ENCODE peak calls at places on chromosomes 1 and 21, in six cellular contexts. L is AG04449, D is progenitor cell of endocrine pancreas, J is prostate gland, O is AG09319, V is RWPE1. G is an unnamed sample.

GRCh38 chr1:17692645-17693044 is 62.5 kb upstream of the ACTL8 start:
- DNase-seq in J (no peak), O (no peak), V (no peak), L (no peak), D (no peak), G (no peak)

GRCh38 chr1:200139661-200140250 is 112.2 kb downstream of the NR5A2 start:
- DNase-seq in J (no peak), V (peak), O (no peak), D (no peak), L (peak), G (no peak)

GRCh38 chr1:201760516-201760915 is 68.4 kb upstream of the IPO9 start:
- DNase-seq in V (no peak), J (no peak), L (no peak), D (no peak), O (no peak), G (no peak)

GRCh38 chr1:42146916-42147320 is 6.3 kb upstream of the GUCA2B start:
- DNase-seq in L (no peak), D (peak), V (peak), O (no peak), J (peak), G (peak)

GRCh38 chr1:201115390-201115937 is 3.2 kb upstream of the CACNA1S start:
- DNase-seq in V (no peak), O (no peak), J (no peak), D (no peak), L (no peak), G (no peak)

GRCh38 chr1:243513726-243514491 is 258.1 kb downstream of the SDCCAG8 start:
- DNase-seq in L (no peak), V (no peak), D (no peak), O (no peak), J (no peak), G (no peak)

GRCh38 chr1:221487781-221488520 is 253.9 kb downstream of the DUSP10 start:
- DNase-seq in V (peak), D (no peak), O (peak), J (no peak), L (peak), G (no peak)

GRCh38 chr1:74356493-74356892 is 121.3 kb downstream of the TNNI3K start:
- DNase-seq in L (peak), O (no peak), J (no peak), D (no peak), V (no peak), G (no peak)

GRCh38 chr1:204171751-204172178 is 5.6 kb upstream of the REN start:
- DNase-seq in J (no peak), O (no peak), D (no peak), L (no peak), V (peak), G (no peak)

GRCh38 chr1:216310776-216311175 is 112.5 kb downstream of the USH2A start:
- DNase-seq in V (peak), L (no peak), J (no peak), D (no peak), O (peak), G (peak)

GRCh38 chr21:28972398-28972797 is 20.3 kb downstream of the LTN1 start:
- DNase-seq in O (no peak), D (no peak), J (no peak), V (no peak), L (no peak), G (no peak)

GRCh38 chr1:74641876-74642275 is 31.7 kb downstream of the ERICH3 start:
- DNase-seq in O (no peak), J (no peak), L (no peak), V (no peak), D (no peak), G (no peak)

GRCh38 chr1:107152332-107152731 is 11.5 kb downstream of the NTNG1 start:
- DNase-seq in O (no peak), D (no peak), V (no peak), J (no peak), L (no peak), G (no peak)

GRCh38 chr1:15153842-15154479 is 414 bp downstream of the TMEM51 start:
- DNase-seq in D (peak), J (peak), V (peak), L (no peak), O (no peak), G (peak)

GRCh38 chr1:79193211-79194079 is 186.9 kb upstream of the ADGRL4 start:
- DNase-seq in J (no peak), O (no peak), D (no peak), V (peak), L (no peak), G (no peak)

GRCh38 chr21:35819134-35819533 is 241.2 kb downstream of the SETD4 start:
- DNase-seq in J (no peak), O (no peak), L (no peak), V (no peak), D (no peak), G (no peak)

GRCh38 chr1:170864784-170865538 is 70.4 kb upstream of the MROH9 start:
- DNase-seq in L (no peak), J (no peak), V (no peak), D (no peak), O (no peak), G (no peak)

GRCh38 chr1:235835226-235835625 is 31.5 kb downstream of the LYST start:
- DNase-seq in L (no peak), O (peak), V (no peak), J (no peak), D (no peak), G (peak)

GRCh38 chr1:29433830-29434229 is 197.5 kb downstream of the PTPRU start:
- DNase-seq in D (no peak), O (no peak), J (no peak), L (no peak), V (no peak), G (no peak)

GRCh38 chr21:43294194-43294902 is 125.5 kb downstream of the CRYAA start:
- DNase-seq in L (no peak), D (no peak), J (no peak), O (no peak), V (no peak), G (no peak)

GRCh38 chr21:26499475-26499874 is 73.6 kb downstream of the CYYR1 start:
- DNase-seq in D (no peak), L (no peak), J (no peak), O (no peak), V (no peak), G (no peak)

GRCh38 chr1:228072658-228073043 is 9.9 kb upstream of the ARF1 start:
- DNase-seq in D (no peak), O (no peak), L (no peak), V (no peak), J (no peak), G (no peak)

GRCh38 chr1:77874804-77875445 is 13.5 kb upstream of the NEXN start:
- DNase-seq in J (no peak), D (no peak), L (no peak), V (peak), O (no peak), G (no peak)

GRCh38 chr1:211831558-211832323 is 1.2 kb upstream of the LPGAT1 start:
- DNase-seq in V (no peak), L (no peak), J (no peak), O (no peak), D (no peak), G (no peak)

GRCh38 chr1:3438661-3439180 is 15.7 kb upstream of the ARHGEF16 start:
- DNase-seq in D (no peak), J (no peak), O (no peak), V (no peak), L (no peak), G (no peak)

GRCh38 chr21:45942755-45943629 is 38.6 kb upstream of the COL6A1 start:
- DNase-seq in J (no peak), O (no peak), L (no peak), V (no peak), D (no peak), G (no peak)

GRCh38 chr1:2488688-2489087 is 12.6 kb downstream of the PLCH2 start:
- DNase-seq in L (no peak), O (no peak), D (no peak), J (no peak), V (no peak), G (no peak)

GRCh38 chr1:11174271-11174942 is 14.7 kb upstream of the ANGPTL7 start:
- DNase-seq in L (no peak), V (no peak), O (no peak), D (no peak), J (no peak), G (no peak)
- TF ChIP-seq CTCF in L (no peak), V (no peak), O (no peak), D (no peak), J (no peak), G (no peak)

GRCh38 chr1:186915555-186915954 is 86.8 kb downstream of the PLA2G4A start:
- DNase-seq in V (no peak), L (no peak), J (no peak), D (no peak), O (no peak), G (no peak)
- TF ChIP-seq CTCF in V (peak), L (no peak), J (no peak), D (no peak), O (no peak), G (no peak)

GRCh38 chr1:80657707-80658106 is 1143.0 kb upstream of the ADGRL2 start:
- DNase-seq in O (no peak), D (no peak), J (no peak), L (no peak), V (no peak), G (no peak)
- TF ChIP-seq CTCF in O (no peak), D (no peak), J (no peak), L (no peak), V (no peak), G (no peak)

DNA sequence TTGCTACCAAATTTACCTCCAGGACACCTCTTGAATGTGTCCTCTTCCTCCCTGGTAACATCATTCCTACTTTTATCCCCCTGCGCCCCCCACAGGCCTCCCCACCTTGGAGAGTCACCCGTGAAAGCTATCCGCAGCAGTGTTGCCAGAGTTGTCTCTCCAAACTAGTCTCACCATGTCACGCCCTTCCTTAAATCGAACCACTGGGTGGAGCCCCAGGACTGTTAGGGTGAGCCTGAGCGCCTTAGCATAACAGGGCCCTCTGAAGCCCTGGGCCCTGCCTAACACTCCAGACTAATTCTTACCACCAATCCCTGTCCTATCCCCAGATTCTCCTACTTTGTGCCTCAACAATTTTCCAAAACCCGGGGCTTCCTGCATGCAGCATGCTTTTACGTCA is 35.0 kb downstream of the HSD3B2 start:
- DNase-seq in L (no peak), J (no peak), V (no peak), O (no peak), D (no peak), G (no peak)
- TF ChIP-seq CTCF in L (no peak), J (no peak), V (no peak), O (no peak), D (peak), G (no peak)

GRCh38 chr1:179589524-179589923 is 2.1 kb upstream of the TDRD5 start:
- DNase-seq in O (no peak), J (no peak), L (no peak), D (no peak), V (no peak), G (no peak)

GRCh38 chr1:179588425-179589024 is 3.1 kb upstream of the TDRD5 start:
- DNase-seq in D (no peak), J (no peak), O (no peak), L (no peak), V (no peak), G (no peak)

GRCh38 chr1:179583869-179584268 is 7.8 kb upstream of the TDRD5 start:
- DNase-seq in D (no peak), V (no peak), O (no peak), L (no peak), J (no peak), G (no peak)

GRCh38 chr1:179587336-179587735 is 4.3 kb upstream of the TDRD5 start:
- DNase-seq in D (no peak), L (no peak), J (no peak), O (no peak), V (no peak), G (no peak)

GRCh38 chr1:179586107-179586823 is 5.4 kb upstream of the TDRD5 start:
- DNase-seq in L (no peak), O (no peak), V (no peak), D (peak), J (peak), G (peak)
- TF ChIP-seq CTCF in L (peak), O (no peak), V (peak), D (peak), J (peak), G (peak)

DNA sequence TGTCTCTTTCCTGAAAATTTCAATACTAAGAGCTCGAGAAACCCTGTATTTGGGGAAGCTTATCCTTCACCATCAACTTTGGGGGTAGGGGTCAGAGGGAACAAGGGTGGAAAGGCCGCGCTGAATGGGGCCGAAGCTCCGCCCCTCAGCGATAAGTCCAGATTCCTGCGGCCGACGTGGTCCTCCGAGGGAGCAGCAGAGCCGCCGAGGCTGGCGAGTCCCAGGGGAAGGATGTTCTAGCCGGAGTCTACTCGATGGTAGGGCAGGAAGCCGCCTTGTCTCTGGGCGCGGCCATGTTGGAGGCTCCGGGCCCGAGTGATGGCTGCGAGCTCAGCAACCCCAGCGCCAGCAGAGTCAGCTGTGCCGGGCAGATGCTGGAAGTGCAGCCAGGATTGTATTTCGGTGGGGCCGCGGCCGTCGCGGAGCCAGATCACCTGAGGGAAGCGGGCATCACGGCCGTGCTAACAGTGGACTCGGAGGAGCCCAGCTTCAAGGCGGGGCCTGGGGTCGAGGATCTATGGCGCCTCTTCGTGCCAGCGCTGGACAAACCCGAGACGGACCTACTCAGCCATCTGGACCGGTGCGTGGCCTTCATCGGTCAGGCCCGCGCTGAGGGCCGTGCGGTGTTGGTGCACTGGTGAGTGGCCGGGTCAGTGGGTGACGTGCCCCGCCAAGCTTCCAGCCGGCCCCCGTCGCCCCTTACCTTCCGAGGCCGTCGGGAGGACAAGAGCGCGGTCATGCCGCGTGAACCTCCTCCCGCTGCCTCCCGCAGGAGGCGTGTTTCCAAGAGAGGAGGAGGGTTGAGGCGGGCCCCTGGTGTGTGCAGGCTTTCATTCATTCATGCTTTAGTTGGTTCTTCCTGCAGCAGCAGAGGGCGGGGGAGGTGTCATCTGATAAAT is at the start of gene DUSP12:
- DNase-seq in O (peak), D (peak), V (peak), L (peak), J (peak), G (peak)
- TF ChIP-seq CTCF in O (peak), D (no peak), V (peak), L (peak), J (no peak), G (no peak)

DNA sequence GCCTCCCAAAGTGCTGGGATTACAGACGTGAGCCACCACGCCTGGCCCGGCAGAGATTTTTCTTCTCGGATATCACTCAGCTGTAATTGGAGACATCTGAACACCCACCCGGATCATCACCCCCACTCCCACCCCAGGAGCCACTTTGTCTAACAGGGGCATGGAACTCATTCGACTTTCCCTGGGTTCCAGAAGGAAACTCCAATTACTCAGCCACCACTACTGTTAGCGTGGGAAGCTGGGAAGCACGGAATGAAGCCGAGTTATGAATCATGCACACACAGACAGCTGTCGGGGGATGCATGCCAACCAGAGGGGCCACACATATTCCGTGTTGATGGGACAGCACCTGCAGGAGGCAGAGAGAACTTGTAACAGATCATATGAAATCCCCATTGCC is 85.2 kb downstream of the HLCS start:
- DNase-seq in L (no peak), O (no peak), V (no peak), J (no peak), D (no peak), G (no peak)
- TF ChIP-seq CTCF in L (no peak), O (no peak), V (no peak), J (no peak), D (no peak), G (no peak)